ENCODE peak calls at places on chromosomes 6 and 20, in four cellular contexts. U, E, P and V are unnamed samples.

GRCh38 chr20:1427457-1428054 is 34.7 kb upstream of the FKBP1A start:
- DNase-seq in U (no peak), E (no peak), P (peak), V (no peak)

GRCh38 chr6:27810768-27811298 is 101.4 kb downstream of the OR2B2 start:
- DNase-seq in U (no peak), P (no peak), E (no peak), V (no peak)

GRCh38 chr6:42030585-42031506 is 19.5 kb upstream of the TAF8 start:
- DNase-seq in E (no peak), U (no peak), P (no peak), V (no peak)

GRCh38 chr6:81937296-81937937 is 184.9 kb upstream of the TENT5A start:
- DNase-seq in U (peak), E (no peak), P (no peak), V (no peak)

GRCh38 chr6:148311849-148312669 is 30.6 kb upstream of the SASH1 start:
- DNase-seq in U (no peak), E (no peak), P (no peak), V (no peak)

GRCh38 chr6:56420296-56420695 is 172.9 kb upstream of the COL21A1 start:
- DNase-seq in E (no peak), U (no peak), P (no peak), V (no peak)

GRCh38 chr6:112237066-112237465 is 17.3 kb downstream of the LAMA4 start:
- DNase-seq in P (no peak), U (no peak), E (no peak), V (no peak)

GRCh38 chr20:32480361-32481199 is 104.6 kb downstream of the NOL4L start:
- DNase-seq in P (no peak), E (no peak), U (no peak), V (no peak)

GRCh38 chr6:139823808-139824126 is 449.3 kb upstream of the CITED2 start:
- DNase-seq in E (no peak), P (no peak), U (no peak), V (no peak)

GRCh38 chr6:160972111-160972510 is 19.5 kb upstream of the MAP3K4 start:
- DNase-seq in U (peak), P (no peak), E (no peak), V (peak)

GRCh38 chr6:121940728-121941127 is 458.7 kb upstream of the HSF2 start:
- DNase-seq in E (no peak), P (no peak), U (no peak), V (no peak)

GRCh38 chr20:50919567-50919966 is 11.7 kb downstream of the ADNP start:
- DNase-seq in P (no peak), E (no peak), U (peak), V (no peak)

GRCh38 chr6:35136185-35136584 is 5.0 kb downstream of the TCP11 start:
- DNase-seq in P (no peak), E (no peak), U (no peak), V (no peak)

GRCh38 chr6:143328885-143329284 is 121.6 kb downstream of the ADAT2 start:
- DNase-seq in U (no peak), P (no peak), E (no peak), V (no peak)

GRCh38 chr20:6882911-6883310 is 115.4 kb downstream of the BMP2 start:
- DNase-seq in E (no peak), U (peak), P (no peak), V (peak)

GRCh38 chr20:39025883-39026282 is 63.7 kb downstream of the DHX35 start:
- DNase-seq in U (no peak), E (no peak), P (no peak), V (no peak)